ENCODE peak calls at places on chromosomes 13 and 19, in ten cellular contexts. One of them, this sample, is unnamed.
A peak's percentile ranks its signal among the peaks of the same experiment; 100 is the strongest.

GRCh38 chr13:111947026-111947810 is 119.7 kb upstream of the SOX1 start:
- DNase-seq in body of pancreas: no peak
- DNase-seq in Karpas-422: no peak
- DNase-seq in mucosa of descending colon: no peak
- DNase-seq in Caco-2: no peak
- DNase-seq in left lung: no peak
- DNase-seq in WERI-Rb-1: no peak
- DNase-seq in spleen: peak; percentile 41
- DNase-seq in iPS DF 6.9: no peak
- DNase-seq in tibial nerve: no peak
- DNase-seq in this sample: peak; percentile 23

GRCh38 chr19:6501740-6502648 is at the start of gene TUBB4A:
- DNase-seq in body of pancreas: peak; percentile 31
- DNase-seq in Karpas-422: peak; percentile 57
- DNase-seq in mucosa of descending colon: no peak
- DNase-seq in Caco-2: peak; percentile 38
- DNase-seq in left lung: no peak
- DNase-seq in WERI-Rb-1: peak; percentile 56
- DNase-seq in spleen: peak; percentile 86
- DNase-seq in iPS DF 6.9: no peak
- DNase-seq in tibial nerve: no peak
- DNase-seq in this sample: no peak

GRCh38 chr13:38421590-38422560 is 72.2 kb downstream of the UFM1 start:
- DNase-seq in body of pancreas: no peak
- DNase-seq in Karpas-422: no peak
- DNase-seq in mucosa of descending colon: no peak
- DNase-seq in Caco-2: no peak
- DNase-seq in left lung: no peak
- DNase-seq in WERI-Rb-1: no peak
- DNase-seq in spleen: no peak
- DNase-seq in iPS DF 6.9: no peak
- DNase-seq in tibial nerve: no peak
- DNase-seq in this sample: no peak

GRCh38 chr13:61339054-61339621 is 76.5 kb downstream of the PCDH20 start:
- DNase-seq in body of pancreas: no peak
- DNase-seq in Karpas-422: no peak
- DNase-seq in mucosa of descending colon: peak; percentile 17
- DNase-seq in Caco-2: no peak
- DNase-seq in left lung: peak; percentile 71
- DNase-seq in WERI-Rb-1: no peak
- DNase-seq in spleen: no peak
- DNase-seq in iPS DF 6.9: no peak
- DNase-seq in tibial nerve: no peak
- DNase-seq in this sample: no peak

GRCh38 chr13:114152831-114153371 is 20.5 kb upstream of the RASA3 start:
- DNase-seq in body of pancreas: no peak
- DNase-seq in Karpas-422: no peak
- DNase-seq in mucosa of descending colon: peak; percentile 32
- DNase-seq in Caco-2: no peak
- DNase-seq in left lung: peak; percentile 68
- DNase-seq in WERI-Rb-1: no peak
- DNase-seq in spleen: no peak
- DNase-seq in iPS DF 6.9: no peak
- DNase-seq in tibial nerve: no peak
- DNase-seq in this sample: no peak

GRCh38 chr19:36008336-36008978 is at the start of gene SYNE4:
- DNase-seq in body of pancreas: peak; percentile 87
- DNase-seq in Karpas-422: peak; percentile 60
- DNase-seq in mucosa of descending colon: peak; percentile 81
- DNase-seq in Caco-2: peak; percentile 92
- DNase-seq in left lung: peak; percentile 88
- DNase-seq in WERI-Rb-1: peak; percentile 52
- DNase-seq in spleen: no peak
- DNase-seq in iPS DF 6.9: no peak
- DNase-seq in tibial nerve: no peak
- DNase-seq in this sample: peak; percentile 78

GRCh38 chr13:51222510-51223283 is 499 bp downstream of the FAM124A start:
- DNase-seq in body of pancreas: no peak
- DNase-seq in Karpas-422: no peak
- DNase-seq in mucosa of descending colon: no peak
- DNase-seq in Caco-2: peak; percentile 29
- DNase-seq in left lung: peak; percentile 84
- DNase-seq in WERI-Rb-1: peak; percentile 14
- DNase-seq in spleen: no peak
- DNase-seq in iPS DF 6.9: no peak
- DNase-seq in tibial nerve: peak; percentile 10
- DNase-seq in this sample: no peak

GRCh38 chr13:20258963-20259288 is 26.8 kb upstream of the GJB6 start:
- DNase-seq in body of pancreas: no peak
- DNase-seq in Karpas-422: no peak
- DNase-seq in mucosa of descending colon: no peak
- DNase-seq in Caco-2: no peak
- DNase-seq in left lung: no peak
- DNase-seq in WERI-Rb-1: no peak
- DNase-seq in spleen: no peak
- DNase-seq in iPS DF 6.9: no peak
- DNase-seq in tibial nerve: no peak
- DNase-seq in this sample: no peak

GRCh38 chr19:30448386-30449130 is 76.4 kb downstream of the ZNF536 start:
- DNase-seq in body of pancreas: no peak
- DNase-seq in Karpas-422: no peak
- DNase-seq in mucosa of descending colon: no peak
- DNase-seq in Caco-2: no peak
- DNase-seq in left lung: no peak
- DNase-seq in WERI-Rb-1: no peak
- DNase-seq in spleen: peak; percentile 6
- DNase-seq in iPS DF 6.9: no peak
- DNase-seq in tibial nerve: no peak
- DNase-seq in this sample: no peak

GRCh38 chr19:57351867-57352266 is 796 bp downstream of the ZNF304 start:
- DNase-seq in body of pancreas: no peak
- DNase-seq in Karpas-422: no peak
- DNase-seq in mucosa of descending colon: no peak
- DNase-seq in Caco-2: no peak
- DNase-seq in left lung: no peak
- DNase-seq in WERI-Rb-1: no peak
- DNase-seq in spleen: no peak
- DNase-seq in iPS DF 6.9: no peak
- DNase-seq in tibial nerve: no peak
- DNase-seq in this sample: no peak

GRCh38 chr19:15022752-15023151 is 26.5 kb upstream of the CASP14 start:
- DNase-seq in body of pancreas: peak; percentile 92
- DNase-seq in Karpas-422: no peak
- DNase-seq in mucosa of descending colon: no peak
- DNase-seq in Caco-2: no peak
- DNase-seq in left lung: no peak
- DNase-seq in WERI-Rb-1: no peak
- DNase-seq in spleen: no peak
- DNase-seq in iPS DF 6.9: no peak
- DNase-seq in tibial nerve: no peak
- DNase-seq in this sample: no peak

GRCh38 chr19:33399081-33399744 is 25.7 kb downstream of the CEBPG start:
- DNase-seq in body of pancreas: peak; percentile 9
- DNase-seq in Karpas-422: no peak
- DNase-seq in mucosa of descending colon: no peak
- DNase-seq in Caco-2: no peak
- DNase-seq in left lung: peak; percentile 74
- DNase-seq in WERI-Rb-1: no peak
- DNase-seq in spleen: peak; percentile 56
- DNase-seq in iPS DF 6.9: no peak
- DNase-seq in tibial nerve: no peak
- DNase-seq in this sample: no peak

GRCh38 chr19:7349231-7349591 is 474 bp downstream of the ARHGEF18 start:
- DNase-seq in body of pancreas: no peak
- DNase-seq in Karpas-422: no peak
- DNase-seq in mucosa of descending colon: no peak
- DNase-seq in Caco-2: no peak
- DNase-seq in left lung: no peak
- DNase-seq in WERI-Rb-1: no peak
- DNase-seq in spleen: peak; percentile 78
- DNase-seq in iPS DF 6.9: no peak
- DNase-seq in tibial nerve: no peak
- DNase-seq in this sample: no peak

GRCh38 chr13:67062160-67062559 is 168.0 kb downstream of the PCDH9 start:
- DNase-seq in body of pancreas: no peak
- DNase-seq in Karpas-422: no peak
- DNase-seq in mucosa of descending colon: no peak
- DNase-seq in Caco-2: no peak
- DNase-seq in left lung: no peak
- DNase-seq in WERI-Rb-1: no peak
- DNase-seq in spleen: no peak
- DNase-seq in iPS DF 6.9: no peak
- DNase-seq in tibial nerve: no peak
- DNase-seq in this sample: no peak

GRCh38 chr13:101515504-101515903 is 63.0 kb downstream of the ITGBL1 start:
- DNase-seq in body of pancreas: no peak
- DNase-seq in Karpas-422: no peak
- DNase-seq in mucosa of descending colon: no peak
- DNase-seq in Caco-2: no peak
- DNase-seq in left lung: no peak
- DNase-seq in WERI-Rb-1: no peak
- DNase-seq in spleen: no peak
- DNase-seq in iPS DF 6.9: no peak
- DNase-seq in tibial nerve: no peak
- DNase-seq in this sample: no peak

GRCh38 chr13:97934590-97934989 is 18.9 kb upstream of the IPO5 start:
- DNase-seq in body of pancreas: no peak
- DNase-seq in Karpas-422: no peak
- DNase-seq in mucosa of descending colon: no peak
- DNase-seq in Caco-2: no peak
- DNase-seq in left lung: no peak
- DNase-seq in WERI-Rb-1: no peak
- DNase-seq in spleen: no peak
- DNase-seq in iPS DF 6.9: no peak
- DNase-seq in tibial nerve: no peak
- DNase-seq in this sample: no peak

GRCh38 chr13:79271616-79272015 is 134.4 kb downstream of the RBM26 start:
- DNase-seq in body of pancreas: no peak
- DNase-seq in Karpas-422: no peak
- DNase-seq in mucosa of descending colon: no peak
- DNase-seq in Caco-2: no peak
- DNase-seq in left lung: no peak
- DNase-seq in WERI-Rb-1: peak; percentile 9
- DNase-seq in spleen: no peak
- DNase-seq in iPS DF 6.9: no peak
- DNase-seq in tibial nerve: no peak
- DNase-seq in this sample: no peak
- H3K4me3 ChIP-seq in body of pancreas: no peak overlapping the region
- H3K4me3 ChIP-seq in Karpas-422: no peak overlapping the region
- H3K4me3 ChIP-seq in mucosa of descending colon: no peak overlapping the region
- H3K4me3 ChIP-seq in Caco-2: no peak overlapping the region
- H3K4me3 ChIP-seq in left lung: no peak overlapping the region
- H3K4me3 ChIP-seq in WERI-Rb-1: no peak overlapping the region
- H3K4me3 ChIP-seq in spleen: no peak overlapping the region
- H3K4me3 ChIP-seq in iPS DF 6.9: no peak overlapping the region
- H3K4me3 ChIP-seq in tibial nerve: no peak overlapping the region
- H3K4me3 ChIP-seq in this sample: no peak overlapping the region

GRCh38 chr13:40994581-40995230 is 24.4 kb downstream of the ELF1 start:
- DNase-seq in body of pancreas: no peak
- DNase-seq in Karpas-422: no peak
- DNase-seq in mucosa of descending colon: no peak
- DNase-seq in Caco-2: no peak
- DNase-seq in left lung: no peak
- DNase-seq in WERI-Rb-1: no peak
- DNase-seq in spleen: no peak
- DNase-seq in iPS DF 6.9: no peak
- DNase-seq in tibial nerve: no peak
- DNase-seq in this sample: no peak

GRCh38 chr13:40993119-40993518 is 26.0 kb downstream of the ELF1 start:
- DNase-seq in body of pancreas: peak; percentile 56
- DNase-seq in Karpas-422: no peak
- DNase-seq in mucosa of descending colon: peak; percentile 46
- DNase-seq in Caco-2: no peak
- DNase-seq in left lung: no peak
- DNase-seq in WERI-Rb-1: no peak
- DNase-seq in spleen: no peak
- DNase-seq in iPS DF 6.9: no peak
- DNase-seq in tibial nerve: no peak
- DNase-seq in this sample: no peak

GRCh38 chr13:40992678-40993077 is 26.4 kb downstream of the ELF1 start:
- DNase-seq in body of pancreas: no peak
- DNase-seq in Karpas-422: peak; percentile 62
- DNase-seq in mucosa of descending colon: no peak
- DNase-seq in Caco-2: no peak
- DNase-seq in left lung: no peak
- DNase-seq in WERI-Rb-1: no peak
- DNase-seq in spleen: no peak
- DNase-seq in iPS DF 6.9: no peak
- DNase-seq in tibial nerve: no peak
- DNase-seq in this sample: no peak

GRCh38 chr13:40995997-40996396 is 23.1 kb downstream of the ELF1 start:
- DNase-seq in body of pancreas: no peak
- DNase-seq in Karpas-422: no peak
- DNase-seq in mucosa of descending colon: no peak
- DNase-seq in Caco-2: no peak
- DNase-seq in left lung: no peak
- DNase-seq in WERI-Rb-1: no peak
- DNase-seq in spleen: no peak
- DNase-seq in iPS DF 6.9: no peak
- DNase-seq in tibial nerve: no peak
- DNase-seq in this sample: no peak

GRCh38 chr13:40993987-40994386 is 25.1 kb downstream of the ELF1 start:
- DNase-seq in body of pancreas: peak; percentile 79
- DNase-seq in Karpas-422: no peak
- DNase-seq in mucosa of descending colon: no peak
- DNase-seq in Caco-2: peak; percentile 85
- DNase-seq in left lung: no peak
- DNase-seq in WERI-Rb-1: no peak
- DNase-seq in spleen: no peak
- DNase-seq in iPS DF 6.9: peak; percentile 20
- DNase-seq in tibial nerve: no peak
- DNase-seq in this sample: peak; percentile 45
- H3K4me3 ChIP-seq in body of pancreas: no peak overlapping the region
- H3K4me3 ChIP-seq in Karpas-422: no peak overlapping the region
- H3K4me3 ChIP-seq in mucosa of descending colon: no peak overlapping the region
- H3K4me3 ChIP-seq in Caco-2: no peak overlapping the region
- H3K4me3 ChIP-seq in left lung: no peak overlapping the region
- H3K4me3 ChIP-seq in WERI-Rb-1: no peak overlapping the region
- H3K4me3 ChIP-seq in spleen: no peak overlapping the region
- H3K4me3 ChIP-seq in iPS DF 6.9: no peak overlapping the region
- H3K4me3 ChIP-seq in tibial nerve: no peak overlapping the region
- H3K4me3 ChIP-seq in this sample: no peak overlapping the region

GRCh38 chr13:103036268-103036667 is 29.9 kb downstream of the SLC10A2 start:
- DNase-seq in body of pancreas: no peak
- DNase-seq in Karpas-422: peak; percentile 48
- DNase-seq in mucosa of descending colon: no peak
- DNase-seq in Caco-2: no peak
- DNase-seq in left lung: no peak
- DNase-seq in WERI-Rb-1: no peak
- DNase-seq in spleen: no peak
- DNase-seq in iPS DF 6.9: no peak
- DNase-seq in tibial nerve: no peak
- DNase-seq in this sample: no peak
- H3K4me3 ChIP-seq in body of pancreas: no peak overlapping the region
- H3K4me3 ChIP-seq in Karpas-422: no peak overlapping the region
- H3K4me3 ChIP-seq in mucosa of descending colon: no peak overlapping the region
- H3K4me3 ChIP-seq in Caco-2: no peak overlapping the region
- H3K4me3 ChIP-seq in left lung: no peak overlapping the region
- H3K4me3 ChIP-seq in WERI-Rb-1: no peak overlapping the region
- H3K4me3 ChIP-seq in spleen: no peak overlapping the region
- H3K4me3 ChIP-seq in iPS DF 6.9: no peak overlapping the region
- H3K4me3 ChIP-seq in tibial nerve: no peak overlapping the region
- H3K4me3 ChIP-seq in this sample: no peak overlapping the region

GRCh38 chr13:106550570-106551135 is 15.2 kb upstream of the EFNB2 start:
- DNase-seq in body of pancreas: no peak
- DNase-seq in Karpas-422: no peak
- DNase-seq in mucosa of descending colon: no peak
- DNase-seq in Caco-2: no peak
- DNase-seq in left lung: no peak
- DNase-seq in WERI-Rb-1: no peak
- DNase-seq in spleen: no peak
- DNase-seq in iPS DF 6.9: no peak
- DNase-seq in tibial nerve: no peak
- DNase-seq in this sample: no peak

GRCh38 chr13:106548064-106548696 is 12.7 kb upstream of the EFNB2 start:
- DNase-seq in body of pancreas: no peak
- DNase-seq in Karpas-422: no peak
- DNase-seq in mucosa of descending colon: no peak
- DNase-seq in Caco-2: no peak
- DNase-seq in left lung: no peak
- DNase-seq in WERI-Rb-1: no peak
- DNase-seq in spleen: no peak
- DNase-seq in iPS DF 6.9: no peak
- DNase-seq in tibial nerve: no peak
- DNase-seq in this sample: no peak
- H3K4me3 ChIP-seq in body of pancreas: no peak overlapping the region
- H3K4me3 ChIP-seq in Karpas-422: no peak overlapping the region
- H3K4me3 ChIP-seq in mucosa of descending colon: no peak overlapping the region
- H3K4me3 ChIP-seq in Caco-2: no peak overlapping the region
- H3K4me3 ChIP-seq in left lung: no peak overlapping the region
- H3K4me3 ChIP-seq in WERI-Rb-1: no peak overlapping the region
- H3K4me3 ChIP-seq in spleen: no peak overlapping the region
- H3K4me3 ChIP-seq in iPS DF 6.9: no peak overlapping the region
- H3K4me3 ChIP-seq in tibial nerve: no peak overlapping the region
- H3K4me3 ChIP-seq in this sample: no peak overlapping the region

This sample was measured in stomach.